ENCODE peak calls at places on chromosomes 1 and 21, in four cellular contexts. One of them, this sample, is unnamed.

GRCh38 chr21:45530423-45531113 is 11.7 kb downstream of the SLC19A1 start:
- DNase-seq in NCI-H146: no peak
- DNase-seq in islet precursor cell: peak; percentile 43
- DNase-seq in Panc1: no peak
- DNase-seq in this sample: no peak

GRCh38 chr1:230849451-230850194 is 18.7 kb downstream of the C1orf198 start:
- DNase-seq in islet precursor cell: peak; percentile 67
- DNase-seq in Panc1: no peak
- DNase-seq in NCI-H146: no peak
- DNase-seq in this sample: no peak

GRCh38 chr1:48560114-48560513 is 88.1 kb upstream of the SPATA6 start:
- DNase-seq in Panc1: no peak
- DNase-seq in islet precursor cell: no peak
- DNase-seq in NCI-H146: peak; percentile 15
- DNase-seq in this sample: no peak

GRCh38 chr21:37877171-37877570 is 39.1 kb downstream of the KCNJ6 start:
- DNase-seq in Panc1: no peak
- DNase-seq in NCI-H146: no peak
- DNase-seq in islet precursor cell: no peak
- DNase-seq in this sample: no peak

GRCh38 chr1:154014154-154014910 is 23.8 kb downstream of the RPS27 start:
- DNase-seq in islet precursor cell: no peak
- DNase-seq in Panc1: no peak
- DNase-seq in NCI-H146: no peak
- DNase-seq in this sample: no peak

GRCh38 chr1:92961896-92962752 is 862 bp upstream of the DIPK1A start:
- DNase-seq in NCI-H146: peak; percentile 67
- DNase-seq in islet precursor cell: peak; percentile 58
- DNase-seq in Panc1: no peak
- DNase-seq in this sample: no peak

GRCh38 chr1:182588460-182589396 is at the start of gene RNASEL:
- DNase-seq in islet precursor cell: peak; percentile 90
- DNase-seq in Panc1: no peak
- DNase-seq in NCI-H146: no peak
- DNase-seq in this sample: no peak

GRCh38 chr1:115203287-115203686 is 114.0 kb upstream of the TSPAN2 start:
- DNase-seq in Panc1: no peak
- DNase-seq in islet precursor cell: no peak
- DNase-seq in NCI-H146: no peak
- DNase-seq in this sample: no peak

GRCh38 chr1:244780311-244780710 is 55.1 kb upstream of the COX20 start:
- DNase-seq in NCI-H146: no peak
- DNase-seq in islet precursor cell: no peak
- DNase-seq in Panc1: no peak
- DNase-seq in this sample: no peak

GRCh38 chr1:9835758-9836631 is 12.2 kb upstream of the CLSTN1 start:
- DNase-seq in NCI-H146: no peak
- DNase-seq in Panc1: no peak
- DNase-seq in islet precursor cell: peak; percentile 85
- DNase-seq in this sample: peak; percentile 69

GRCh38 chr1:24384251-24385090 is 29.1 kb downstream of the STPG1 start:
- DNase-seq in NCI-H146: no peak
- DNase-seq in Panc1: no peak
- DNase-seq in islet precursor cell: no peak
- DNase-seq in this sample: no peak

GRCh38 chr1:15953294-15953771 is 22.6 kb downstream of the ZBTB17 start:
- DNase-seq in islet precursor cell: no peak
- DNase-seq in Panc1: no peak
- DNase-seq in NCI-H146: no peak
- DNase-seq in this sample: no peak

GRCh38 chr1:20964540-20965484 is 177.7 kb upstream of the HP1BP3 start:
- DNase-seq in islet precursor cell: no peak
- DNase-seq in Panc1: no peak
- DNase-seq in NCI-H146: peak; percentile 89
- DNase-seq in this sample: no peak

GRCh38 chr1:19453843-19454242 is 31.5 kb downstream of the CAPZB start:
- DNase-seq in Panc1: no peak
- DNase-seq in NCI-H146: no peak
- DNase-seq in islet precursor cell: no peak
- DNase-seq in this sample: no peak

GRCh38 chr1:87104945-87105344 is 190.5 kb downstream of the HS2ST1 start:
- DNase-seq in Panc1: no peak
- DNase-seq in islet precursor cell: no peak
- DNase-seq in NCI-H146: no peak
- DNase-seq in this sample: no peak

GRCh38 chr1:114250683-114251572 is 97.3 kb upstream of the SYT6 start:
- DNase-seq in NCI-H146: no peak
- DNase-seq in Panc1: no peak
- DNase-seq in islet precursor cell: no peak
- DNase-seq in this sample: no peak